ENCODE peak calls at places on chromosomes 7 and 10, in eight cellular contexts. W is pancreas; E is kidney epithelial cell; F is AG09319; N is CD8-positive, alpha-beta T cell; R is right lobe of liver; P is heart left ventricle; Z is GM23338. T is an unnamed sample.

GRCh38 chr10:5890519-5890878 is 456 bp downstream of the FBH1 start:
- DNase-seq in W (peak), Z (peak), N (no peak), E (no peak), F (no peak), P (peak), R (no peak), T (peak)

GRCh38 chr7:108190891-108191290 is 60.7 kb upstream of the LAMB4 start:
- DNase-seq in R (no peak), Z (no peak), E (no peak), P (no peak), N (no peak), F (no peak), W (no peak), T (no peak)

GRCh38 chr7:101116898-101117297 is 10.0 kb upstream of the SERPINE1 start:
- DNase-seq in P (no peak), Z (no peak), N (no peak), R (no peak), W (no peak), E (no peak), F (no peak), T (no peak)

GRCh38 chr10:113788604-113789083 is 37.2 kb downstream of the PLEKHS1 start:
- DNase-seq in R (no peak), P (no peak), W (no peak), F (peak), N (no peak), E (peak), Z (no peak), T (no peak)

GRCh38 chr10:92068900-92069299 is 145.3 kb downstream of the BTAF1 start:
- DNase-seq in R (no peak), W (no peak), Z (no peak), P (no peak), N (no peak), F (no peak), E (no peak), T (no peak)

GRCh38 chr7:155144371-155144770 is 74.2 kb downstream of the HTR5A start:
- DNase-seq in W (no peak), R (no peak), Z (no peak), P (no peak), N (no peak), F (no peak), E (no peak), T (no peak)

GRCh38 chr10:26486985-26487850 is 49.1 kb downstream of the APBB1IP start:
- DNase-seq in Z (no peak), F (peak), W (no peak), P (no peak), R (no peak), E (peak), N (peak), T (no peak)

GRCh38 chr10:35447693-35448407 is 111.5 kb downstream of the CCNY start:
- DNase-seq in W (no peak), E (peak), P (no peak), R (no peak), Z (peak), F (no peak), N (no peak), T (no peak)

GRCh38 chr7:97246317-97246716 is 128.8 kb downstream of the SDHAF3 start:
- DNase-seq in E (no peak), Z (no peak), P (no peak), W (no peak), R (no peak), N (no peak), F (no peak), T (no peak)

GRCh38 chr10:125000366-125001312 is 58.7 kb downstream of the ZRANB1 start:
- DNase-seq in E (no peak), R (peak), W (no peak), N (no peak), Z (peak), P (no peak), F (no peak), T (no peak)
- TF ChIP-seq CTCF in E (no peak), R (no peak), W (no peak), N (no peak), Z (no peak), P (peak), F (peak), T (no peak)

GRCh38 chr7:72781631-72782030 is 46.4 kb downstream of the TYW1B start:
- DNase-seq in P (no peak), E (no peak), Z (no peak), F (no peak), R (no peak), W (no peak), N (no peak), T (no peak)
- TF ChIP-seq CTCF in P (no peak), E (no peak), Z (no peak), F (no peak), R (no peak), W (no peak), N (no peak), T (no peak)

GRCh38 chr10:131221632-131222277 is 89.8 kb downstream of the TCERG1L start:
- DNase-seq in F (no peak), P (no peak), R (no peak), W (no peak), N (no peak), E (no peak), Z (no peak), T (no peak)
- TF ChIP-seq CTCF in F (no peak), P (no peak), R (no peak), W (no peak), N (no peak), E (no peak), Z (no peak), T (no peak)

GRCh38 chr7:121398246-121398645 is 2.1 kb upstream of the FAM3C start:
- DNase-seq in P (no peak), R (no peak), E (no peak), W (no peak), F (no peak), Z (peak), N (no peak), T (no peak)
- TF ChIP-seq CTCF in P (no peak), R (peak), E (peak), W (peak), F (no peak), Z (peak), N (no peak), T (no peak)

DNA sequence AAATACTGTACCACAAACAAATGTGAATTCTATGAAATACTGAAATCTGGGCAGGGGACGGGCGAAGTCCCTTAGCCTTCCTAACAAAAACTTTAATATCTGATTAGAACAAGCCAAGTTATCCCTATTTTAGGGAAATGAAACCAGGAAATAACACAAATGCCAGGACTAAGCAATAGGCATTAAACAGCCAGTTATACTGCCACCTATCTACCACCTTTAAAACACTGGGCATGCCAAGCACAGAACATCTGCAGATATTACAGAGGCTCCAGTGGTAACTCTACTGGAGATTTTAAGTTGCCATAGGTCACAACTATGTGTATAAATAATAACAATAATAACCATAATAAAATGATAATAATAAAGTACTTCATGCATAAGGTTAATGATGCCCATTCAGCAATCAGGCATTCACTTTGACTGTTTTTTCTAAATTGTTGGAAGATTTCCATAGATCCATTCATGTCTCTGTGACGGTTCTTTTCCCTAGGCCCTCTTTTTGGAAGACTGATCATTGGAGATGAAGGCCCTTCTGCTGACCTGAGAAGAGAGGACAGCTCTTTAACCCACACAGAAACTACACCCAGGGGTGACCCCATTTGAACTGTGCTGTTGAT is 195.7 kb downstream of the CACNA2D1 start:
- DNase-seq in E (no peak), R (no peak), Z (peak), F (no peak), N (no peak), P (no peak), W (no peak), T (no peak)
- TF ChIP-seq CTCF in E (peak), R (peak), Z (peak), F (peak), N (no peak), P (peak), W (no peak), T (no peak)

GRCh38 chr10:80496555-80497172 is 41.0 kb upstream of the SH2D4B start:
- DNase-seq in E (no peak), W (no peak), R (no peak), F (no peak), Z (no peak), P (no peak), N (no peak), T (no peak)

GRCh38 chr10:80500572-80501380 is 36.9 kb upstream of the SH2D4B start:
- DNase-seq in P (peak), E (no peak), F (no peak), W (peak), N (no peak), R (no peak), Z (peak), T (no peak)

GRCh38 chr10:80498039-80498832 is 39.5 kb upstream of the SH2D4B start:
- DNase-seq in R (no peak), F (no peak), N (no peak), P (no peak), E (no peak), W (peak), Z (no peak), T (no peak)

GRCh38 chr10:80497187-80498038 is 40.3 kb upstream of the SH2D4B start:
- DNase-seq in F (peak), P (peak), R (peak), Z (no peak), E (no peak), N (no peak), W (peak), T (no peak)

GRCh38 chr10:80498833-80499671 is 38.6 kb upstream of the SH2D4B start:
- DNase-seq in W (peak), Z (no peak), P (peak), E (peak), F (peak), N (no peak), R (peak), T (no peak)
- TF ChIP-seq CTCF in W (no peak), Z (no peak), P (no peak), E (no peak), F (peak), N (no peak), R (no peak), T (no peak)

GRCh38 chr10:74738052-74738451 is 88.3 kb upstream of the KAT6B start:
- DNase-seq in R (no peak), P (no peak), Z (no peak), N (no peak), W (no peak), F (no peak), E (no peak), T (no peak)
- TF ChIP-seq CTCF in R (peak), P (no peak), Z (no peak), N (no peak), W (no peak), F (no peak), E (no peak), T (no peak)

DNA sequence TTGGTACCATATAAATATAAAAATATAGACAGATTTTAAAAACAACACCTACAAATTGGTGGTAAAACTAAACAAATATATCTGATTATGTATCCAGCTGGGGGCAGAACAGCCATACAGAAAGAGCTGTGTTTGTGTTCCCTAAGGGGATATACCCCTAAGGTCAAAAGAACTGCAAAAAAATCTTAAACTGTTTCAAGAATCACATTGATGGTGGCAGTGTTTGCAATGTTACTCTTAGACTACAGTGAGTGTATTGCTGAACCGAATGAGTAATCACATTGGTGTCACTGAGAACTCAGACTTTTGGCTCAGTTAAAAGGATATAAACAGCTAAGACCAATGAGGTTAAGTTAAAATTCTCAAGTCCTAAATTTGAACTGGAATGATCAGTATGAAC is 27.1 kb upstream of the PTPRN2 start:
- DNase-seq in F (peak), W (no peak), N (no peak), P (no peak), E (no peak), R (no peak), Z (no peak), T (no peak)
- TF ChIP-seq CTCF in F (no peak), W (no peak), N (no peak), P (no peak), E (no peak), R (no peak), Z (no peak), T (no peak)

DNA sequence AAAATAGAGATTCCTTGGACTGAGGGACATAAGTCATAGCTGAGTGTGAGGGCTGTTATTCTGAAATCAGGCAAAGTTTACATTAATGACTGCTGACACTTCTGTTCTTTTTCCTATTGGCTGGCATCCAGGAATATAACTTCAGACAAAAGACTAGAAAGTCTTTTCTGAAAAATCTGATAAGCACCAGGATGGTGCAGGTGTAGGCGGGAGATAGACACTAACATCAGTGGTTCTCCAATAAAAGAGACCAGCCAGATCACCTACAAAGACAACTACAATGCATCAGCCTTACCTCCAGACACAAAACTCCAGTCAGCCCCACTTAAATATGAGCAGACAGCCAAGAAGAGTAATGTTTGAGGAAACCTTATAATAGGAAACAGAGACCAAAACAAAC is 168.3 kb upstream of the LRGUK start:
- DNase-seq in R (no peak), F (no peak), E (no peak), Z (no peak), P (no peak), N (no peak), W (no peak), T (no peak)
- TF ChIP-seq CTCF in R (no peak), F (no peak), E (no peak), Z (no peak), P (no peak), N (no peak), W (no peak), T (no peak)

T was measured in endothelial cell.